ENCODE peak calls at places on chromosome 5, in five cellular contexts. One of them, this sample, is unnamed.

GRCh38 chr5:16540421-16540820 is 74.8 kb upstream of the ZNF622 start:
- DNase-seq in small intestine: no peak
- DNase-seq in M059J: peak
- DNase-seq in right atrium auricular region: no peak
- DNase-seq in skeletal muscle cell: peak
- DNase-seq in this sample: no peak

GRCh38 chr5:113140837-113141661 is 164.5 kb downstream of the DCP2 start:
- DNase-seq in small intestine: no peak
- DNase-seq in M059J: peak
- DNase-seq in right atrium auricular region: peak
- DNase-seq in skeletal muscle cell: peak
- DNase-seq in this sample: peak

GRCh38 chr5:131659290-131659689 is 24.3 kb upstream of the RAPGEF6 start:
- DNase-seq in small intestine: no peak
- DNase-seq in M059J: no peak
- DNase-seq in right atrium auricular region: no peak
- DNase-seq in skeletal muscle cell: no peak
- DNase-seq in this sample: no peak

GRCh38 chr5:9766581-9766980 is 136.4 kb upstream of the TAS2R1 start:
- DNase-seq in small intestine: no peak
- DNase-seq in M059J: peak
- DNase-seq in right atrium auricular region: no peak
- DNase-seq in skeletal muscle cell: no peak
- DNase-seq in this sample: no peak

GRCh38 chr5:135829681-135830383 is 4.6 kb upstream of the SLC25A48 start:
- DNase-seq in small intestine: peak
- DNase-seq in M059J: peak
- DNase-seq in right atrium auricular region: peak
- DNase-seq in skeletal muscle cell: no peak
- DNase-seq in this sample: peak

GRCh38 chr5:134100283-134101011 is 14.0 kb upstream of the TCF7 start:
- DNase-seq in small intestine: peak
- DNase-seq in M059J: peak
- DNase-seq in right atrium auricular region: peak
- DNase-seq in skeletal muscle cell: peak
- DNase-seq in this sample: peak

GRCh38 chr5:94376672-94377345 is 241.6 kb downstream of the KIAA0825 start:
- DNase-seq in small intestine: peak
- DNase-seq in M059J: no peak
- DNase-seq in right atrium auricular region: no peak
- DNase-seq in skeletal muscle cell: no peak
- DNase-seq in this sample: no peak

GRCh38 chr5:77957931-77958476 is 181.9 kb upstream of the TBCA start:
- DNase-seq in small intestine: no peak
- DNase-seq in M059J: peak
- DNase-seq in right atrium auricular region: no peak
- DNase-seq in skeletal muscle cell: no peak
- DNase-seq in this sample: peak

GRCh38 chr5:180201051-180201987 is 7.7 kb downstream of the RASGEF1C start:
- DNase-seq in small intestine: no peak
- DNase-seq in M059J: peak
- DNase-seq in right atrium auricular region: no peak
- DNase-seq in skeletal muscle cell: no peak
- DNase-seq in this sample: peak

GRCh38 chr5:124963236-124963929 is 216.9 kb upstream of the ZNF608 start:
- DNase-seq in small intestine: no peak
- DNase-seq in M059J: peak
- DNase-seq in right atrium auricular region: no peak
- DNase-seq in skeletal muscle cell: peak
- DNase-seq in this sample: peak

GRCh38 chr5:4220016-4220415 is 624.4 kb downstream of the IRX1 start:
- DNase-seq in small intestine: no peak
- DNase-seq in M059J: no peak
- DNase-seq in right atrium auricular region: no peak
- DNase-seq in skeletal muscle cell: no peak
- DNase-seq in this sample: no peak